ENCODE peak calls at places on chromosomes 12 and 14, in seven cellular contexts. J is cardiac muscle cell, D is adrenal gland, T is A549, N is dorsolateral prefrontal cortex, U is tibial artery, O is PC-9. F is an unnamed sample.

GRCh38 chr12:26153421-26154154 is 28.8 kb upstream of the BHLHE41 start:
- DNase-seq in T (peak), D (peak), N (no peak), J (peak), U (no peak), O (peak), F (peak)

GRCh38 chr12:88575361-88575959 is 4.8 kb downstream of the KITLG start:
- DNase-seq in O (no peak), D (no peak), U (no peak), J (no peak), T (no peak), N (no peak), F (no peak)

GRCh38 chr14:78075033-78075432 is 95.1 kb upstream of the NRXN3 start:
- DNase-seq in U (no peak), D (no peak), O (no peak), N (no peak), J (no peak), T (no peak), F (no peak)

GRCh38 chr14:26113930-26114329 is 483.9 kb downstream of the NOVA1 start:
- DNase-seq in N (no peak), O (no peak), D (no peak), J (no peak), T (no peak), U (no peak), F (no peak)

GRCh38 chr12:125518074-125518473 is 452.8 kb downstream of the AACS start:
- DNase-seq in N (no peak), U (no peak), O (no peak), T (no peak), D (no peak), J (no peak), F (no peak)

GRCh38 chr14:71856199-71856919 is 75.9 kb upstream of the RGS6 start:
- DNase-seq in T (no peak), U (no peak), N (no peak), D (no peak), J (no peak), O (no peak), F (no peak)

GRCh38 chr12:12887471-12887870 is 3.9 kb upstream of the GPRC5A start:
- DNase-seq in T (peak), J (no peak), N (no peak), D (no peak), O (no peak), U (no peak), F (no peak)

GRCh38 chr12:132444957-132445883 is 44.7 kb upstream of the FBRSL1 start:
- DNase-seq in U (no peak), J (no peak), D (no peak), O (no peak), N (no peak), T (no peak), F (no peak)

GRCh38 chr12:6839482-6840201 is 1.1 kb upstream of the GNB3 start:
- DNase-seq in O (peak), N (no peak), D (no peak), T (no peak), J (no peak), U (no peak), F (no peak)
- H3K27ac ChIP-seq in O (no peak), N (no peak), D (no peak), T (no peak), J (peak), U (no peak), F (no peak)

DNA sequence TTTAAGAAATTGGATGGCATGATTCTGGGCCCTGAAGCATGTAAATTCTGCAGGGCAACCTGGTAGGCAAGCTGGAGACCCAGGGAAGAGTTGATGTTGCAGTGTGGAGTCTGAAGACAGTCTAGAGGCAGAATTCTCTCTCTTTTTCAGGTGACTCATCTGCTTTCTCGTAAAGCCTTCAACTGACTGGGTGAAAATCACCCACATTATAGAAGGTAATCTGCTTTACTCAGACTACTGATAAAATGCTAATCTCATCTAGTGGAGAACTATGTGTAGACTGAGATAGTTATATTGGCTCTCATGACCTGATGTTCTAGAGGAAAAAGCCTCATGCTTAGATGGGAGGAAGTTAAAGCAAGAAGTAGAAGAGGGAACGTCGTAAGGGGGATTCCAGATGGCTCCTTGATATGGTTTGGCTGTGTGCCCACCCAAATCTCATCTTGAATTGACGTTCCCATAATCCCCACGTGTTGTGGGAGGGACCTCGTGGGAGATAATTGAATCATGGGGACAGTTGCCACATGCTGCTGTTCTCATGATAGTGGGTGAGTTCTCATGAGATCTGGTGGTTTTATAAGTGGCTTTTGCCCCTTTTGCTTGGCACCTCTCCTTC is 723.8 kb downstream of the BCL11B start:
- DNase-seq in J (no peak), T (no peak), D (no peak), N (no peak), O (no peak), U (no peak), F (no peak)
- H3K27ac ChIP-seq in J (no peak), T (no peak), D (no peak), N (no peak), O (no peak), U (no peak), F (no peak)

DNA sequence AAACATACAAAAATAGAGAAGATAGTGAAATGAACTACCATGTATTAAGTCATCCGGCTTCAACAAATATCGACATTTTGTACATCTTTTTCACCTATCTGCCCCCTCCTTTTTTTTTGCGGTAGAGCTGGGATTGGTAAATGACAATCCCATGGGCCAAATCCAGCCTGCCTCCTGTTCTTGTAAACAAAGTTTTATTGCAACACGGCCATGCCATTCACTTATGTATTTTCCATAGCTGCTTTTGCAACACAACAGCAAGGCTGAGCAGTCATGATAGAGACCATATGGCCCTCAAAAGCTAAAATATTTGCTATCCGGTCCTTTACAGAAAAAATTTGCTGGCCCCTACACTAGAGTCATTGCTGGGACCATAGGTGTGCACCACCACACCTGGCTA is 58.1 kb upstream of the PLEKHG3 start:
- DNase-seq in J (peak), O (no peak), T (peak), U (no peak), D (no peak), N (no peak), F (no peak)
- H3K27ac ChIP-seq in J (peak), O (no peak), T (peak), U (no peak), D (no peak), N (no peak), F (no peak)

DNA sequence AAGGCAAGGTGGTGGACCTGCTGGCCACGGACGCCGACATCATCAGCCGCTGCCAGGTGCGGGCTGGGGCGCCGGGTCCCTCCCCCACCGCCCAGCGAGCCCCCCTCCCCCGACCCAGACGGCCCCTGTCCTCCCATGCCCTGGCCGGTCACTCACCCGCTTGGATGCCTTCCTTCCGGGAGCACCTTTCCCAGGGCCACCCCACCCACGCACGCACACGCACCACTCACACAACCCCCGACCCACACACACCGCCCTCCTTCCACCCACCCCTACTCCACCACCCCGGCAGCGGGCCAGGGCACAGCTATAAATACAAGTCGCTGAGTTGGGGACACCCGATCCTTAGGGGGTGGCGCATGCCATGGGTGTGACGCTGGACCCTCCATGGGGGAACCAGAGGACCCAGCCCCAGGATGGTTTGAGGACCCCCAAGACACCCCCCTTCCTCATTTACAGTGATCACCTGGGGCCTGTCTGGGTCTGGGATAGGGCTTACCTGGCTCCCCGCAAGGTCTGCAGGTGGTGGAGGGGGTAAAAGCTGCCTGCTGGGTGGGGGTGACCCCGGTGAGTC is 465 bp downstream of the ADSS1 start:
- DNase-seq in N (no peak), U (peak), O (peak), D (peak), T (peak), J (no peak), F (no peak)
- H3K27ac ChIP-seq in N (peak), U (peak), O (no peak), D (peak), T (peak), J (no peak), F (no peak)

GRCh38 chr12:78096909-78097597 is 266.4 kb downstream of the NAV3 start:
- DNase-seq in J (peak), N (peak), T (no peak), O (no peak), D (peak), U (no peak), F (no peak)
- H3K27ac ChIP-seq in J (no peak), N (peak), T (no peak), O (no peak), D (peak), U (no peak), F (peak)

GRCh38 chr12:127909031-127909430 is 357.9 kb upstream of the TMEM132C start:
- DNase-seq in N (no peak), T (no peak), O (no peak), J (no peak), U (no peak), D (no peak), F (no peak)

GRCh38 chr12:127898616-127899015 is 368.4 kb upstream of the TMEM132C start:
- DNase-seq in O (no peak), U (no peak), D (no peak), T (no peak), J (no peak), N (no peak), F (no peak)

GRCh38 chr12:127899981-127900380 is 367.0 kb upstream of the TMEM132C start:
- DNase-seq in U (no peak), D (no peak), N (no peak), J (no peak), O (no peak), T (no peak), F (no peak)

GRCh38 chr12:127903146-127903545 is 363.8 kb upstream of the TMEM132C start:
- DNase-seq in D (no peak), T (no peak), J (no peak), U (no peak), N (no peak), O (no peak), F (no peak)
- H3K27ac ChIP-seq in D (no peak), T (no peak), J (no peak), U (no peak), N (no peak), O (no peak), F (no peak)

DNA sequence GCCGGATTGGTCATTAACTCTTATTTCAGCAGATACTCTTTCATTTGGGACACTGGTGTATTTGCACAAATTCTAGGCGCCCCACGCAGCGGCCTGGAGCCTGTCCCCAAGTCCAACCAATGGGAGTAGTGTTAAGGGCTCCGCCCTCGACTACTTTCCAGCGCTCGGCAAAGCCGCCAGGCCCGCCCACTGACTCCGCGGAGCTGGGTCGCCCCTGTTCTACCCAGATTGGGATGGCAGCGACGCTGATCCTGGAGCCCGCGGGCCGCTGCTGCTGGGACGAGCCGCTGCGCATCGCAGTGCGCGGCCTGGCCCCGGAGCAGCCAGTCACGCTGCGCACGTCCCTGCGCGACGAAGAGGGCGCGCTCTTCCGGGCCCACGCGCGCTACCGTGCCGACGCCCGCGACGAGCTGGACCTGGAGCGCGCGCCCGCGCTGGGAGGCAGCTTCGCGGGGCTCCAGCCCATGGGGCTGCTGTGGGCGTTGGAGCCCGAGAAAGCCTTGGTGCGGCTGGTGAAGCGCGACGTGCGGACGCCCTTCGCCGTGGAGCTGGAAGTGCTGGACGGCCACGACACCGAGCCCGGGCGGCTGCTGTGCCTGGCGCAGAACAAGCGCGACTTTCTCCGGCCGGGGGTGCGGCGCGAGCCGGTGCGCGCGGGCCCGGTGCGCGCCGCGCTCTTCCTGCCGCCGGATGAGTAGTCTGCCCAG is at the start of gene ACOT6:
- DNase-seq in T (peak), U (peak), N (peak), J (peak), D (peak), O (peak), F (peak)
- H3K27ac ChIP-seq in T (peak), U (peak), N (no peak), J (no peak), D (peak), O (no peak), F (peak)

GRCh38 chr14:33515899-33516298 is 435.0 kb downstream of the EGLN3 start:
- DNase-seq in O (no peak), D (no peak), J (no peak), T (no peak), N (no peak), U (no peak), F (no peak)

GRCh38 chr14:33510991-33511390 is 439.9 kb downstream of the EGLN3 start:
- DNase-seq in O (no peak), U (no peak), N (no peak), J (no peak), T (no peak), D (no peak), F (no peak)

GRCh38 chr14:33512201-33512600 is 438.7 kb downstream of the EGLN3 start:
- DNase-seq in J (peak), D (no peak), U (no peak), O (no peak), T (no peak), N (no peak), F (no peak)

GRCh38 chr14:33516898-33517436 is 433.9 kb downstream of the EGLN3 start:
- DNase-seq in D (no peak), T (no peak), O (no peak), U (no peak), J (no peak), N (no peak), F (no peak)

GRCh38 chr14:33515441-33515840 is 435.4 kb downstream of the EGLN3 start:
- DNase-seq in T (no peak), U (no peak), D (no peak), J (peak), O (no peak), N (no peak), F (no peak)
- H3K27ac ChIP-seq in T (no peak), U (no peak), D (no peak), J (no peak), O (no peak), N (no peak), F (no peak)

GRCh38 chr12:57890191-57891120 is 43.9 kb upstream of the CTDSP2 start:
- DNase-seq in N (no peak), U (no peak), T (peak), J (no peak), O (no peak), D (no peak), F (peak)
- H3K27ac ChIP-seq in N (peak), U (peak), T (peak), J (no peak), O (peak), D (peak), F (peak)

F was measured in epithelial cell of prostate.